ENCODE peak calls at places on chromosomes 7 and 10, in six cellular contexts. Y, Z, L, X, G and E are unnamed samples.

GRCh38 chr7:53541467-53541866 is 506.0 kb downstream of the POM121L12 start:
- DNase-seq in L (no peak), G (no peak), Z (no peak), Y (no peak), X (no peak), E (no peak)

GRCh38 chr7:90858546-90858945 is 262.4 kb downstream of the CDK14 start:
- DNase-seq in Z (no peak), Y (no peak), L (no peak), X (no peak), G (no peak), E (no peak)

GRCh38 chr10:80187465-80188409 is 17.6 kb downstream of the ANXA11 start:
- DNase-seq in L (no peak), X (no peak), Y (peak; percentile 21), G (no peak), Z (peak; percentile 90), E (no peak)

GRCh38 chr10:71753091-71753959 is 20.0 kb downstream of the VSIR start:
- DNase-seq in G (peak; percentile 37), Y (no peak), Z (no peak), L (peak; percentile 70), X (no peak), E (no peak)

GRCh38 chr10:22611425-22612111 is 102.8 kb downstream of the PIP4K2A start:
- DNase-seq in G (no peak), X (no peak), Y (no peak), Z (peak; percentile 69), L (no peak), E (no peak)

GRCh38 chr10:113469796-113470195 is 83.1 kb upstream of the HABP2 start:
- DNase-seq in G (no peak), Z (no peak), Y (no peak), X (no peak), L (no peak), E (no peak)

GRCh38 chr7:74474271-74474865 is 20.7 kb downstream of the GTF2IRD1 start:
- DNase-seq in X (no peak), Y (no peak), L (no peak), Z (no peak), G (no peak), E (no peak)

GRCh38 chr10:114068054-114068707 is 24.5 kb downstream of the ADRB1 start:
- DNase-seq in Z (no peak), Y (no peak), X (no peak), L (peak; percentile 19), G (no peak), E (no peak)

GRCh38 chr10:28326516-28327493 is 23.9 kb upstream of the MPP7 start:
- DNase-seq in X (no peak), L (peak; percentile 81), G (peak; percentile 96), Y (no peak), Z (no peak), E (no peak)

GRCh38 chr7:46930336-46930735 is 651.6 kb downstream of the TNS3 start:
- DNase-seq in Y (peak; percentile 30), L (no peak), G (no peak), X (peak; percentile 82), Z (no peak), E (peak; percentile 73)

GRCh38 chr7:107035446-107035845 is 9.1 kb upstream of the PRKAR2B start:
- DNase-seq in X (no peak), L (no peak), G (no peak), Y (no peak), Z (no peak), E (no peak)
- TF ChIP-seq CTCF in X (no peak), L (no peak), G (no peak), Y (no peak), Z (no peak), E (no peak)

GRCh38 chr7:55431898-55432297 is 66.8 kb downstream of the LANCL2 start:
- DNase-seq in Z (no peak), X (no peak), G (no peak), L (no peak), Y (no peak), E (no peak)

GRCh38 chr7:55435466-55435865 is 70.3 kb downstream of the LANCL2 start:
- DNase-seq in L (no peak), Y (no peak), X (no peak), G (no peak), Z (no peak), E (no peak)

GRCh38 chr7:55432506-55432905 is 67.4 kb downstream of the LANCL2 start:
- DNase-seq in L (no peak), Z (no peak), G (no peak), X (no peak), Y (no peak), E (no peak)

GRCh38 chr7:55429835-55430499 is 64.8 kb downstream of the LANCL2 start:
- DNase-seq in L (no peak), Y (no peak), G (no peak), Z (no peak), X (no peak), E (no peak)

DNA sequence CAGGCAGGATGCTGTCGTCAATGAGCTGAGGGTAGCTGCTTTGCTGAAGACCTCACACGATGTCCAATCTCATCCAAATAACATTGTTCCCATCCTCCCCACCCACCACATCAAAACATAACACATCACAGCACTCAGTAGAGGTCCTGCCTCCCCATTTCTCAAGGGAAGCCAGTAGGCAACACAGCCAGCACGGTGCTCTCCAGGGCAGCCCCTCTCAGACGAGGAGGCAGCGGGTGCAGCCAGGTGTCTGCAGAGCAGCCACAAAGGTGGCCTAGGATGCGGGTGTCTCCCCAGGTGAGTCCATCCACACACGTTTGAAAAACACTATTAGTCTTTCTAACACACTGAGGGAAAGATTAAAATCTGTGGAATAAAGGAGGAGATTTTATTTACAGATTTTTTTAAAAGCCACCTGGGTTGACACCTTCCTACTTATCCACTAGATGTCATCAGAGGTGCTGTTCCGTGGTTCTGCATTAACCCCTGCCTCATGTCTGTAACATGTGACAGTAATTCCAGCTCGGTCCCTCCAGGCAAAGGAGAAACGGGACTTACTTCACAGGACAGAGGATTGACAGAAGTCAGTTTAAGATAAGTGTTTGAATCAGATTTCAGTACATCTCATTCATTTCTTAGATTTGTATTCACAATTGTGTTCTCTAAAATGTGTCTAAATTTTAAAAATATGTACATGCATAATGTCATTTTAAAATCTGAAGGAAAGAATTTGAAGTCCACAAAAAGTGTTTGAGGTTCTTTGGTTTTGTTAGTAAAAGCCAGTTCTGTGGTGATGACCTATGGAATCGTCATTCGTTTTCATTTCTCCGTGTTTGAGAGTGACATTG is 68.0 kb downstream of the LANCL2 start:
- DNase-seq in Y (no peak), Z (no peak), G (peak; percentile 52), X (peak; percentile 19), L (no peak), E (peak; percentile 51)
- TF ChIP-seq CTCF in Y (peak; percentile 57), Z (peak; percentile 67), G (peak; percentile 34), X (peak; percentile 34), L (no peak), E (peak; percentile 51)

DNA sequence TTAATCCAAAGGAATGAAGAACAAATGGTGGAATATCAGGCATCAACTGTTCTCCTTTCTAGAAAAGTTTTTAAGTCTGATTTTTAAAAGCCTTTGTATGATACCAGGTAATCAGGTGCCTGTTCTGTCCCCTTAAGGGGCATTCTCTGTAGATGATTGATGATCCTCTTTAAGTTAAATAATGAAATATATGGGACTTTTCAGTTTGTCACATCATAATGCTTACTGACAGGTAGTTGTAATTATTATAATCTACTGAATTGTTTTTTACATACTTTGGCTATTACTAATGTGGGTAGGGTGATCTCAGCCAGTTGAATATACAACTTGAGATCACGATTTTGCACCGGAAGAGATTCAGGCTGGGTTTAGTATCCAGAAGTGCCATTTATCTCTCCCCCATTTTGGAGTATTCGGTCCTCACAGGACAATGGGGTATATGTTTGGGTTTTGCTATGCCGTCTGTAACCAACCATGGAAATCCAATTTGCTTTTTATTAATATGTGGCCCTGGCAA is 330.2 kb downstream of the BICC1 start:
- DNase-seq in L (no peak), Z (no peak), G (no peak), Y (no peak), X (no peak), E (no peak)
- TF ChIP-seq CTCF in L (no peak), Z (no peak), G (no peak), Y (no peak), X (no peak), E (no peak)

GRCh38 chr10:86155034-86155656 is 211.4 kb downstream of the GRID1 start:
- DNase-seq in L (no peak), G (peak; percentile 38), Y (no peak), X (no peak), Z (no peak), E (no peak)
- TF ChIP-seq CTCF in L (no peak), G (no peak), Y (no peak), X (no peak), Z (no peak), E (no peak)